ENCODE peak calls at places on chromosomes 7 and 10, in seven cellular contexts. B is HL-60; G is left kidney; M is stimulated activated CD8-positive, alpha-beta memory T cell treated with anti-CD3 and anti-CD28 coated beads, Interleukin-2, amount 100 ng/mL, for 1 hour; H is cardiac muscle cell; F is choroid plexus epithelial cell; K is hypothalamus. J is an unnamed sample.
A peak's percentile ranks its signal among the peaks of the same experiment; 100 is the strongest.

GRCh38 chr10:118278649-118279048 is 63.5 kb downstream of the FAM204A start:
- DNase-seq in H (no peak), K (no peak), F (peak; percentile 20), G (no peak), M (no peak), B (no peak), J (no peak)

GRCh38 chr10:3672220-3672619 is 112.8 kb downstream of the KLF6 start:
- DNase-seq in M (no peak), H (peak; percentile 22), K (no peak), F (no peak), G (no peak), B (no peak), J (no peak)

GRCh38 chr7:148738737-148739535 is 40.2 kb downstream of the CUL1 start:
- DNase-seq in G (no peak), H (no peak), F (peak; percentile 30), B (no peak), K (no peak), M (no peak), J (no peak)

GRCh38 chr7:156827587-156828203 is 65.3 kb downstream of the LMBR1 start:
- DNase-seq in K (no peak), H (peak; percentile 50), F (peak; percentile 67), G (peak; percentile 15), M (no peak), B (no peak), J (no peak)

GRCh38 chr10:95500649-95501048 is 60.5 kb downstream of the SORBS1 start:
- DNase-seq in F (no peak), G (no peak), K (no peak), M (no peak), H (no peak), B (no peak), J (no peak)

GRCh38 chr10:22615819-22616499 is 98.4 kb downstream of the PIP4K2A start:
- DNase-seq in B (peak; percentile 78), F (no peak), G (no peak), H (peak; percentile 68), M (no peak), K (peak; percentile 77), J (no peak)

GRCh38 chr10:24360286-24361127 is 151.6 kb downstream of the KIAA1217 start:
- DNase-seq in M (no peak), B (peak; percentile 3), H (peak; percentile 85), G (peak; percentile 84), F (peak; percentile 89), K (no peak), J (peak; percentile 19)

GRCh38 chr10:119026301-119027110 is 3.0 kb upstream of the NANOS1 start:
- DNase-seq in M (no peak), G (no peak), F (no peak), B (no peak), K (no peak), H (no peak), J (no peak)

GRCh38 chr7:83161851-83162401 is 758 bp downstream of the PCLO start:
- DNase-seq in F (no peak), K (no peak), M (no peak), H (no peak), B (no peak), G (no peak), J (no peak)

GRCh38 chr7:445563-446288 is 73.9 kb downstream of the PDGFA start:
- DNase-seq in H (no peak), M (no peak), G (peak; percentile 44), F (no peak), B (no peak), K (no peak), J (no peak)

GRCh38 chr7:14377646-14378266 is 388.3 kb upstream of the ETV1 start:
- DNase-seq in M (no peak), F (peak; percentile 72), B (no peak), H (peak; percentile 84), G (no peak), K (no peak), J (no peak)

GRCh38 chr7:43071604-43072003 is 40.8 kb upstream of the HECW1 start:
- DNase-seq in K (no peak), M (no peak), F (peak; percentile 24), H (peak; percentile 21), G (peak; percentile 75), B (peak; percentile 2), J (no peak)

GRCh38 chr10:57249615-57250281 is 888.7 kb upstream of the ZWINT start:
- DNase-seq in G (no peak), H (no peak), F (no peak), B (no peak), K (no peak), M (no peak), J (no peak)

GRCh38 chr10:101716891-101717659 is 22.1 kb upstream of the FBXW4 start:
- DNase-seq in F (no peak), H (no peak), G (peak; percentile 12), K (no peak), B (no peak), M (no peak), J (no peak)

J was measured in thoracic aorta.